ENCODE peak calls at places on chromosomes 13 and 19, in six cellular contexts. One of them, this sample, is unnamed.

GRCh38 chr19:47058621-47059020 is 10.2 kb upstream of the TMEM160 start:
- DNase-seq in heart left ventricle: peak
- DNase-seq in esophagus squamous epithelium: no peak
- DNase-seq in left lung: no peak
- DNase-seq in SK-N-SH: no peak
- DNase-seq in tibial nerve: no peak
- DNase-seq in this sample: no peak

GRCh38 chr13:109088528-109088927 is 459.1 kb downstream of the MYO16 start:
- DNase-seq in left lung: peak
- DNase-seq in SK-N-SH: no peak
- DNase-seq in tibial nerve: no peak
- DNase-seq in esophagus squamous epithelium: no peak
- DNase-seq in heart left ventricle: no peak
- DNase-seq in this sample: no peak

GRCh38 chr13:101346161-101346560 is 70.1 kb downstream of the NALCN start:
- DNase-seq in left lung: no peak
- DNase-seq in esophagus squamous epithelium: no peak
- DNase-seq in SK-N-SH: no peak
- DNase-seq in heart left ventricle: no peak
- DNase-seq in tibial nerve: no peak
- DNase-seq in this sample: no peak

GRCh38 chr13:50344717-50345116 is 329.5 kb downstream of the KCNRG start:
- DNase-seq in heart left ventricle: no peak
- DNase-seq in esophagus squamous epithelium: no peak
- DNase-seq in left lung: no peak
- DNase-seq in SK-N-SH: no peak
- DNase-seq in tibial nerve: no peak
- DNase-seq in this sample: no peak

GRCh38 chr19:43584484-43584883 is 8.9 kb downstream of the PINLYP start:
- DNase-seq in left lung: no peak
- DNase-seq in heart left ventricle: no peak
- DNase-seq in tibial nerve: no peak
- DNase-seq in SK-N-SH: no peak
- DNase-seq in esophagus squamous epithelium: no peak
- DNase-seq in this sample: no peak

GRCh38 chr13:100156786-100157185 is 67.9 kb downstream of the PCCA start:
- DNase-seq in tibial nerve: no peak
- DNase-seq in esophagus squamous epithelium: no peak
- DNase-seq in SK-N-SH: no peak
- DNase-seq in left lung: no peak
- DNase-seq in heart left ventricle: no peak
- DNase-seq in this sample: no peak

GRCh38 chr13:77874406-77874805 is 44.2 kb downstream of the EDNRB start:
- DNase-seq in tibial nerve: no peak
- DNase-seq in SK-N-SH: no peak
- DNase-seq in esophagus squamous epithelium: no peak
- DNase-seq in heart left ventricle: no peak
- DNase-seq in left lung: no peak
- DNase-seq in this sample: peak

GRCh38 chr13:41455725-41456419 is 1.5 kb upstream of the RGCC start:
- DNase-seq in tibial nerve: no peak
- DNase-seq in heart left ventricle: no peak
- DNase-seq in left lung: no peak
- DNase-seq in esophagus squamous epithelium: no peak
- DNase-seq in SK-N-SH: no peak
- DNase-seq in this sample: no peak

GRCh38 chr13:24035411-24035810 is 125.1 kb upstream of the SPATA13 start:
- DNase-seq in SK-N-SH: no peak
- DNase-seq in esophagus squamous epithelium: no peak
- DNase-seq in heart left ventricle: no peak
- DNase-seq in tibial nerve: no peak
- DNase-seq in left lung: no peak
- DNase-seq in this sample: no peak

GRCh38 chr19:7817801-7818200 is 12.2 kb upstream of the EVI5L start:
- DNase-seq in left lung: no peak
- DNase-seq in tibial nerve: no peak
- DNase-seq in SK-N-SH: no peak
- DNase-seq in heart left ventricle: no peak
- DNase-seq in esophagus squamous epithelium: no peak
- DNase-seq in this sample: no peak

GRCh38 chr13:111168116-111168515 is 53.0 kb downstream of the ARHGEF7 start:
- DNase-seq in tibial nerve: no peak
- DNase-seq in left lung: no peak
- DNase-seq in esophagus squamous epithelium: no peak
- DNase-seq in heart left ventricle: no peak
- DNase-seq in SK-N-SH: no peak
- DNase-seq in this sample: no peak

GRCh38 chr13:22486490-22486889 is 694.3 kb upstream of the SGCG start:
- DNase-seq in heart left ventricle: no peak
- DNase-seq in tibial nerve: no peak
- DNase-seq in SK-N-SH: no peak
- DNase-seq in esophagus squamous epithelium: no peak
- DNase-seq in left lung: no peak
- DNase-seq in this sample: no peak

GRCh38 chr19:54162241-54162805 is 2.8 kb upstream of the LENG1 start:
- DNase-seq in esophagus squamous epithelium: peak
- DNase-seq in SK-N-SH: peak
- DNase-seq in tibial nerve: peak
- DNase-seq in heart left ventricle: peak
- DNase-seq in left lung: peak
- DNase-seq in this sample: no peak

GRCh38 chr13:41981961-41982723 is 21.2 kb upstream of the VWA8 start:
- DNase-seq in heart left ventricle: no peak
- DNase-seq in SK-N-SH: no peak
- DNase-seq in tibial nerve: no peak
- DNase-seq in left lung: no peak
- DNase-seq in esophagus squamous epithelium: no peak
- DNase-seq in this sample: no peak

GRCh38 chr19:18601875-18602274 is 4.7 kb downstream of the CRLF1 start:
- DNase-seq in tibial nerve: no peak
- DNase-seq in SK-N-SH: peak
- DNase-seq in esophagus squamous epithelium: no peak
- DNase-seq in left lung: no peak
- DNase-seq in heart left ventricle: no peak
- DNase-seq in this sample: no peak

GRCh38 chr19:28435551-28436261 is 777.2 kb downstream of the UQCRFS1 start:
- DNase-seq in SK-N-SH: no peak
- DNase-seq in left lung: no peak
- DNase-seq in esophagus squamous epithelium: no peak
- DNase-seq in heart left ventricle: no peak
- DNase-seq in tibial nerve: peak
- DNase-seq in this sample: no peak

GRCh38 chr13:24605923-24606372 is 74.3 kb upstream of the ATP12A start:
- DNase-seq in left lung: no peak
- DNase-seq in heart left ventricle: no peak
- DNase-seq in tibial nerve: no peak
- DNase-seq in SK-N-SH: no peak
- DNase-seq in esophagus squamous epithelium: no peak
- DNase-seq in this sample: no peak

GRCh38 chr13:113655358-113656014 is 2.5 kb downstream of the ATP4B start:
- DNase-seq in SK-N-SH: no peak
- DNase-seq in left lung: no peak
- DNase-seq in esophagus squamous epithelium: no peak
- DNase-seq in heart left ventricle: no peak
- DNase-seq in tibial nerve: no peak
- DNase-seq in this sample: no peak

GRCh38 chr19:19480688-19481087 is 34.7 kb downstream of the TSSK6 start:
- DNase-seq in heart left ventricle: peak
- DNase-seq in left lung: no peak
- DNase-seq in SK-N-SH: no peak
- DNase-seq in tibial nerve: no peak
- DNase-seq in esophagus squamous epithelium: no peak
- DNase-seq in this sample: no peak

DNA sequence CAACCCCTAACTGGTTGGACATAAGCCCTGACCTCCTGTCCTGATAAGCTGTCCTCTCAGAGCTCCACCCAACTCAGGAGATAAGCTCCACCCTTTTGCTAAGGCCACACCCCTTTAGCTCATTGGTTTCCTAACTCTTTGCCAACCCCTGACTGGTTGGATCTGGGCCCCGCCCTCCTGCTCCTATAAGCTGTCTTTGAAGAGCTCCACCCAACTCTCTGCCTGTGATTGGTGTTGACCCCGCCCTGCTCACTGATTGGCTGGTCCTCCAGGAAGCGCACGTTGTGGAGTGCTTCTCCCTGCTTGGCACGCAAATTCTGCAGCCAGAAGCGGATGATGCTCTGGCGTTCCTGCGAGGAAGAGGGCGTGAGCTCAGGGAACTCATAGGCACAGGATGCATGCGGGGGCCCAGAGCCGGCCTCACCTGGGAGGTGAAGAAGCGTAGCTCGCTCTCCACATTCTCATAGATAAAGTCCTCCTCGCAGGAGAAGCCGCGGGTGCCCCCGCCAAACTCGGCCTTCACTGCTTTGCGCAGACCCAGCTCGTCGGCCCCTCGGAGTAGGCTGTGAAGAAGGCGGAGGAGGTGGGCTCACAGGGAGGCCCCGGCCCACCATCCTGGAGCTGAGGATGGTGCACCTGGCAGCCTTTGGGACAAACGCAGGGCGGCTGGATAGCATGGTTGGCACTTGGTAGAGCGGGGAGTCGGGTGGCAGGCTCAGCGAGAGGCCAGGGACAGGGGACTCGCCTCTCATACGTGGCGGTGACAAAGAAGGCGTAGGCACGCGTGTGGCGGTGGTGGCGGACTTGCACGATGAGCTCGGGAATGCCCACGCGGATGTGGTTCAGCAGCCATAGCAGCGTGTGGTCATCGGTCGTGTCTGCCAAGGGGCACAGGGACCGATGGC is 1.7 kb downstream of the ANO8 start:
- DNase-seq in left lung: no peak
- DNase-seq in SK-N-SH: peak
- DNase-seq in esophagus squamous epithelium: no peak
- DNase-seq in tibial nerve: no peak
- DNase-seq in heart left ventricle: no peak
- DNase-seq in this sample: peak
- H3K4me3 ChIP-seq in left lung: peak
- H3K4me3 ChIP-seq in SK-N-SH: no peak
- H3K4me3 ChIP-seq in esophagus squamous epithelium: no peak
- H3K4me3 ChIP-seq in tibial nerve: no peak
- H3K4me3 ChIP-seq in heart left ventricle: no peak
- H3K4me3 ChIP-seq in this sample: peak

GRCh38 chr13:43307221-43307920 is 284.0 kb downstream of the DNAJC15 start:
- DNase-seq in heart left ventricle: no peak
- DNase-seq in left lung: no peak
- DNase-seq in tibial nerve: no peak
- DNase-seq in SK-N-SH: no peak
- DNase-seq in esophagus squamous epithelium: no peak
- DNase-seq in this sample: no peak
- TF ChIP-seq CTCF in heart left ventricle: no peak
- TF ChIP-seq CTCF in left lung: no peak
- TF ChIP-seq CTCF in tibial nerve: no peak
- TF ChIP-seq CTCF in SK-N-SH: no peak
- TF ChIP-seq CTCF in esophagus squamous epithelium: no peak
- TF ChIP-seq CTCF in this sample: no peak

DNA sequence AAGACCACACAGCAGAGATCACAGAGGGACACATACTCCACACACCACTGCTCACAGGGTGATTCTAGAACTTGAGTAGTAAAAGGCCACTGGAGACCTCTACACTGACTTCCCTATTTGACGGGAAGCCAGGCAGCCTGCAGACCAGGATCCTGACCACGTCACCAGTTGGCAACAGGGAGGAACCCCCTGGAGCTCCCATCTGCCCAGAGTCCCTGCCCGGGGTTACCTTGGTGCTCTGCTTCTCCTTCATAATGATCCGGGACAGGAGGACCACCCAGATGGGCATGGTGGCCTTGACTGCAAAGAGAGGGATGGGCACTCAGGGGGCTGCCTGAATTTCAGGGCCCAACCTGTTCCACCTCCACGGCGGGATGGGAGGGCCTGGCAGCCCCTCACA is 932 bp downstream of the SLC35E1 start:
- DNase-seq in left lung: peak
- DNase-seq in esophagus squamous epithelium: no peak
- DNase-seq in heart left ventricle: no peak
- DNase-seq in tibial nerve: no peak
- DNase-seq in SK-N-SH: no peak
- DNase-seq in this sample: no peak
- H3K27ac ChIP-seq in left lung: peak
- H3K27ac ChIP-seq in esophagus squamous epithelium: peak
- H3K27ac ChIP-seq in heart left ventricle: peak
- H3K27ac ChIP-seq in tibial nerve: peak
- H3K27ac ChIP-seq in SK-N-SH: no peak
- H3K27ac ChIP-seq in this sample: peak

GRCh38 chr19:48500830-48501445 is 10.7 kb downstream of the LMTK3 start:
- DNase-seq in heart left ventricle: no peak
- DNase-seq in SK-N-SH: peak
- DNase-seq in tibial nerve: no peak
- DNase-seq in left lung: no peak
- DNase-seq in esophagus squamous epithelium: no peak
- DNase-seq in this sample: no peak

GRCh38 chr19:48501446-48501960 is 10.1 kb downstream of the LMTK3 start:
- DNase-seq in heart left ventricle: no peak
- DNase-seq in tibial nerve: no peak
- DNase-seq in SK-N-SH: no peak
- DNase-seq in esophagus squamous epithelium: no peak
- DNase-seq in left lung: peak
- DNase-seq in this sample: no peak

GRCh38 chr19:48499352-48500090 is 12.1 kb downstream of the LMTK3 start:
- DNase-seq in heart left ventricle: no peak
- DNase-seq in esophagus squamous epithelium: no peak
- DNase-seq in left lung: no peak
- DNase-seq in tibial nerve: no peak
- DNase-seq in SK-N-SH: no peak
- DNase-seq in this sample: no peak

GRCh38 chr19:48502720-48503018 is 9.0 kb downstream of the LMTK3 start:
- DNase-seq in left lung: no peak
- DNase-seq in SK-N-SH: no peak
- DNase-seq in heart left ventricle: no peak
- DNase-seq in esophagus squamous epithelium: no peak
- DNase-seq in tibial nerve: no peak
- DNase-seq in this sample: no peak

DNA sequence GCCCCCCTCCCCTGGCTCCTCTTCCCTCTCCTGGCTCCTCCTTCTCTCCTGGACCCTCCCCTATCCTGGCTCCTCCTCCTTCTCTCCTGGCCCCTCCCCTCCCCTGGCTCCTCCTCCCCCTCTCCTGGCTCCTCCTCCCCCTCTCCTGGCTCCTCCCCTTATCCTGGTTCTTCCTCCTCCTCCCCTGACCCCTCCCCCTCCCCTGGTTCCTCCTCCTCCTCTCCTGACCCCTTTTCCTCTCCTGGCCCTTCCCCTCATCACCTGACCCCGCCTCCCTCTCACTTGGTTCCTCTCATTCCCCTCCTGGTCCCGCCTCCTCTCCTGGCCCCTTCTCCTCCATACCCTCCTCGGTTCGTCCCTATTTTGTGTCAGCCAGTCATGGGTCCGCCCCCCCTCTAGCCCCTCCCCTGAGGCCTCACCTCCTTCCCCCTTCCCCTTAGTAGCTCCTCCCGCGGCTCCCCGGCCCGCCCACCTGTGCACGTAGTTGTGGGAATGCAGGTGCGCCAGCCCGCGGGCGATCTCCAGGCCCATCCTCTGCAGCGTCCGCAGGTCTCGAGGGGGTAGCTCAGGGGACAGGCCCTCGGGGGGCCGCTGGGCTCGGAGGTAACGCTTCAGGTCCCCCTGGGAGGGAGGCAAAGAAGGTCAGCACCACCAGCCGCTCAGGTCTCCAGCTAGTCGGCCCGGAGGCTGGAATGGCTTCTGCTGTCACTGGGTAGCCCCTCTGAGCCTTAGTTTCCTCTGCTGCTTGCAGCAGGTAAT is 9.5 kb downstream of the LMTK3 start:
- DNase-seq in heart left ventricle: no peak
- DNase-seq in left lung: peak
- DNase-seq in SK-N-SH: peak
- DNase-seq in tibial nerve: no peak
- DNase-seq in esophagus squamous epithelium: peak
- DNase-seq in this sample: no peak
- H3K4me3 ChIP-seq in heart left ventricle: no peak
- H3K4me3 ChIP-seq in left lung: peak
- H3K4me3 ChIP-seq in SK-N-SH: no peak
- H3K4me3 ChIP-seq in tibial nerve: no peak
- H3K4me3 ChIP-seq in esophagus squamous epithelium: peak
- H3K4me3 ChIP-seq in this sample: no peak